ENCODE peak calls at places on chromosome 11, in nine cellular contexts. G is K562, N is HCT116, V is SK-N-SH, U is A549, X is Panc1, L is HepG2, K is HL-60, T is GM12878. F is an unnamed sample.

GRCh38 chr11:115153135-115153534 is 351.1 kb downstream of the CADM1 start:
- DNase-seq in U (peak), K (peak), V (no peak), T (no peak), L (no peak), X (no peak), N (no peak), G (no peak), F (no peak)

GRCh38 chr11:96105197-96105895 is 181.4 kb upstream of the MTMR2 start:
- DNase-seq in L (peak), N (no peak), G (no peak), U (no peak), K (no peak), T (no peak), X (no peak), V (no peak), F (no peak)

GRCh38 chr11:58770627-58771457 is 39.1 kb upstream of the GLYAT start:
- DNase-seq in U (peak), G (peak), X (no peak), L (no peak), V (no peak), K (no peak), T (no peak), N (peak), F (no peak)

GRCh38 chr11:68369161-68369560 is 56.8 kb downstream of the LRP5 start:
- DNase-seq in G (no peak), L (no peak), X (no peak), N (no peak), U (no peak), K (no peak), T (no peak), V (no peak), F (no peak)

GRCh38 chr11:296976-297665 is 2.2 kb downstream of the IFITM5 start:
- DNase-seq in X (no peak), N (no peak), T (no peak), K (no peak), G (no peak), V (no peak), L (no peak), U (no peak), F (no peak)

GRCh38 chr11:120267319-120267718 is 27.4 kb downstream of the POU2F3 start:
- DNase-seq in X (no peak), V (no peak), L (no peak), K (no peak), U (no peak), N (no peak), T (no peak), G (no peak), F (no peak)

GRCh38 chr11:85379066-85379465 is 248.1 kb downstream of the DLG2 start:
- DNase-seq in N (no peak), V (no peak), U (no peak), T (no peak), X (no peak), L (no peak), K (no peak), G (no peak), F (no peak)

GRCh38 chr11:11798586-11799438 is 43.0 kb upstream of the USP47 start:
- DNase-seq in L (peak), T (no peak), V (peak), N (peak), U (peak), G (peak), K (no peak), X (no peak), F (peak)

GRCh38 chr11:122820158-122820557 is 18.1 kb upstream of the CRTAM start:
- DNase-seq in X (no peak), V (no peak), K (no peak), U (no peak), L (no peak), T (no peak), G (no peak), N (no peak), F (no peak)

GRCh38 chr11:103862049-103862826 is 174.2 kb upstream of the DDI1 start:
- DNase-seq in L (no peak), N (no peak), G (no peak), K (no peak), V (no peak), T (no peak), U (no peak), X (no peak), F (no peak)

GRCh38 chr11:66855574-66856495 is 1.0 kb upstream of the LRFN4 start:
- DNase-seq in K (peak), U (peak), L (peak), T (peak), N (peak), G (peak), V (peak), X (peak), F (peak)

GRCh38 chr11:82949352-82949751 is 47.8 kb downstream of the DDIAS start:
- DNase-seq in T (no peak), V (no peak), K (no peak), L (no peak), U (no peak), N (no peak), G (no peak), X (no peak), F (no peak)

DNA sequence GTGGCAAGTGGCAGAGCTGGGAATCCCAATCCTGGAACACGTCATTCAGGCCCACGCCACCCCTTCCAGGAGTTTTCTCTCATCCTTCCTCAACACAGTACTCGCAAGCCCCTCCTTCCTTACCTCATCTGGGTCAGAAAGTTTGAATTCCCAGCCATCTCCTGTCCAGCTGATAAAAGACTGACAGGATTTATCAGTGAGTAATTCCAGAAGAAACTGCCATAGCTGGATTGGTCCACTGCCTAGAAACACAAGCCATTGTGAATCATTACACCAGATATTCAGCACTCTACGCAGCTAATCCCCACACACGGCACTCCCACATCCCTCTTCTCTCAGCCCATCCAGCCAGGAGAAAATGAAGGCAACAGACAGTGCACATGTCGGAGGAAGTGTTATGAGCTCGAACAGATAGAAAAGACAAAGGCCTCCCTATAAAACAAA is 124.0 kb downstream of the ETS1 start:
- DNase-seq in V (peak), X (no peak), T (no peak), G (no peak), K (no peak), L (no peak), N (no peak), U (no peak), F (no peak)
- H3K27ac ChIP-seq in V (peak), X (no peak), T (no peak), G (no peak), K (no peak), L (no peak), N (no peak), U (no peak), F (no peak)

GRCh38 chr11:106642331-106642730 is 375.9 kb downstream of the GUCY1A2 start:
- DNase-seq in G (no peak), T (no peak), X (no peak), L (no peak), U (no peak), V (no peak), N (no peak), K (no peak), F (no peak)

GRCh38 chr11:106644824-106645223 is 373.5 kb downstream of the GUCY1A2 start:
- DNase-seq in X (no peak), U (no peak), T (no peak), L (no peak), N (no peak), G (no peak), K (no peak), V (no peak), F (no peak)
- TF ChIP-seq REST in X (no peak), U (no peak), T (no peak), L (no peak), N (no peak), G (no peak), K (no peak), V (no peak), F (no peak)

GRCh38 chr11:73306977-73307322 is 1.1 kb upstream of the ARHGEF17 start:
- DNase-seq in U (no peak), N (no peak), L (no peak), T (no peak), K (no peak), G (no peak), V (no peak), X (no peak), F (no peak)
- H3K27ac ChIP-seq in U (peak), N (peak), L (no peak), T (peak), K (peak), G (peak), V (peak), X (peak), F (no peak)

GRCh38 chr11:36385121-36385530 is 89.0 kb downstream of the PRR5L start:
- DNase-seq in K (no peak), T (no peak), U (no peak), G (no peak), V (no peak), L (no peak), N (no peak), X (no peak), F (no peak)
- TF ChIP-seq REST in K (no peak), T (no peak), U (no peak), G (no peak), V (no peak), L (no peak), N (no peak), X (no peak), F (no peak)

DNA sequence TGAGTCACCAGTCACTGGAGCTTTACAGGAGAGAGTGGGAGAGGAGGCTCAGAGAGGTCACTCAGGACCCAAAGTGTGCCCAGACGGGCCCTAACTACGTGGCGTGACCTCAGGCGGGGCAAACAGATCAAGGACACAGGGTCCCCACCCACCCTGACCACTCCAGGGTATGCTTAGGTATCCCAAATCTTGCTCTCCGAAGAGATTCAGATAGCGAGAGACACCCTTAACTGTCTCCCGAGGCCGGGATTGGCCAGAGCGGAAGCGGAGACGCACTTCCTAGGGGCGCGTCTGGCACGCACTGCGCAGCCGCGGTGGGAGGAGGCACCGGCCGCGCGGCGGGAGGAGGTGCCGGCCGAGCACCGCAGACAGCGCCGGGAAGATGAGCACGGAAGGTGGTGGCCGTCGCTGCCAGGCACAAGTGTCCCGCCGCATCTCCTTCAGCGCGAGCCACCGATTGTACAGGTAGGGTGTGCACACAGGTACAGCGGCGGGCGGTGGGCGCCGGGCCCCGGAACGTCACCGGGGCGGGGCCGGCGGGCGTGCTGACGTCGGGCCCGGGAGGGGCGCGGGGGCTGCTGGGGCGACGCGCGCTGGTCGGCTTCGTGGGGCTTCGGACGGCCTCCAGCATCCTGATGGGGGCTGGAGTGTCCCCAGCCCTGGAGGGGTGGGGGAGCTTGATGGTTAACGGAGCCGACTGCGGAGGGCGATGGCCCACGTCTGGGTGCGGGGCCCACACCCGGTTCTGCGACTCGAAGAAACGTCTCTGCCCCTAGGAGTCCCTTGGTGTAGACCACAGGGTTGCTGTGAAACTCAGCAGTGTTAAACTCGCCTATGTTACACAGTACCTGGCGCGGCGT is at the start of gene PTS:
- DNase-seq in T (peak), U (peak), N (peak), L (peak), V (peak), K (peak), X (no peak), G (peak), F (peak)
- H3K27ac ChIP-seq in T (peak), U (peak), N (peak), L (peak), V (peak), K (peak), X (peak), G (peak), F (peak)

GRCh38 chr11:128942272-128942612 is 429 bp downstream of the TP53AIP1 start:
- DNase-seq in G (no peak), L (no peak), T (no peak), N (no peak), K (no peak), X (no peak), V (no peak), U (no peak), F (no peak)
- TF ChIP-seq REST in G (no peak), L (no peak), T (no peak), N (no peak), K (no peak), X (no peak), V (no peak), U (no peak), F (no peak)

GRCh38 chr11:2202071-2202899 is 30.7 kb upstream of the TH start:
- DNase-seq in G (peak), X (no peak), K (no peak), T (no peak), V (peak), U (no peak), N (no peak), L (no peak), F (no peak)
- H3K27ac ChIP-seq in G (no peak), X (no peak), K (no peak), T (no peak), V (no peak), U (no peak), N (no peak), L (no peak), F (no peak)

F was measured in GM23338.